ENCODE peak calls at places on chromosome 7, in ten cellular contexts. One of them, this sample, is unnamed.

GRCh38 chr7:155322530-155322929 is 24.9 kb downstream of the INSIG1 start:
- DNase-seq in NCI-H2029 treated with DMSO at 0.1 percent for 48 hours: no peak
- DNase-seq in IMR-90: no peak
- DNase-seq in iris pigment epithelial cell: peak; percentile 18
- DNase-seq in HTR-8/SVneo: no peak
- DNase-seq in posterior cingulate gyrus: no peak
- DNase-seq in GOT3: no peak
- DNase-seq in GM12891: no peak
- DNase-seq in SJSA1: no peak
- DNase-seq in M059J: peak; percentile 66
- DNase-seq in this sample: peak; percentile 33

GRCh38 chr7:66768865-66769832 is 28.6 kb downstream of the RABGEF1 start:
- DNase-seq in NCI-H2029 treated with DMSO at 0.1 percent for 48 hours: no peak
- DNase-seq in IMR-90: peak; percentile 59
- DNase-seq in iris pigment epithelial cell: no peak
- DNase-seq in HTR-8/SVneo: no peak
- DNase-seq in posterior cingulate gyrus: no peak
- DNase-seq in GOT3: no peak
- DNase-seq in GM12891: no peak
- DNase-seq in SJSA1: no peak
- DNase-seq in M059J: peak; percentile 19
- DNase-seq in this sample: no peak

GRCh38 chr7:155750255-155751125 is 61.8 kb downstream of the SHH start:
- DNase-seq in NCI-H2029 treated with DMSO at 0.1 percent for 48 hours: no peak
- DNase-seq in IMR-90: no peak
- DNase-seq in iris pigment epithelial cell: no peak
- DNase-seq in HTR-8/SVneo: no peak
- DNase-seq in posterior cingulate gyrus: no peak
- DNase-seq in GOT3: no peak
- DNase-seq in GM12891: no peak
- DNase-seq in SJSA1: no peak
- DNase-seq in M059J: no peak
- DNase-seq in this sample: no peak

GRCh38 chr7:158728911-158729645 is 24.5 kb upstream of the NCAPG2 start:
- DNase-seq in NCI-H2029 treated with DMSO at 0.1 percent for 48 hours: no peak
- DNase-seq in IMR-90: no peak
- DNase-seq in iris pigment epithelial cell: no peak
- DNase-seq in HTR-8/SVneo: no peak
- DNase-seq in posterior cingulate gyrus: no peak
- DNase-seq in GOT3: no peak
- DNase-seq in GM12891: no peak
- DNase-seq in SJSA1: no peak
- DNase-seq in M059J: no peak
- DNase-seq in this sample: no peak

GRCh38 chr7:82335927-82336326 is 107.7 kb downstream of the CACNA2D1 start:
- DNase-seq in NCI-H2029 treated with DMSO at 0.1 percent for 48 hours: peak; percentile 34
- DNase-seq in IMR-90: peak; percentile 66
- DNase-seq in iris pigment epithelial cell: peak; percentile 48
- DNase-seq in HTR-8/SVneo: no peak
- DNase-seq in posterior cingulate gyrus: no peak
- DNase-seq in GOT3: no peak
- DNase-seq in GM12891: no peak
- DNase-seq in SJSA1: no peak
- DNase-seq in M059J: peak; percentile 24
- DNase-seq in this sample: peak; percentile 47

GRCh38 chr7:46515844-46516590 is 594.9 kb upstream of the IGFBP3 start:
- DNase-seq in NCI-H2029 treated with DMSO at 0.1 percent for 48 hours: no peak
- DNase-seq in IMR-90: no peak
- DNase-seq in iris pigment epithelial cell: no peak
- DNase-seq in HTR-8/SVneo: no peak
- DNase-seq in posterior cingulate gyrus: peak; percentile 28
- DNase-seq in GOT3: no peak
- DNase-seq in GM12891: no peak
- DNase-seq in SJSA1: no peak
- DNase-seq in M059J: peak; percentile 85
- DNase-seq in this sample: no peak

GRCh38 chr7:159197066-159197975 is 52.7 kb upstream of the VIPR2 start:
- DNase-seq in NCI-H2029 treated with DMSO at 0.1 percent for 48 hours: no peak
- DNase-seq in IMR-90: no peak
- DNase-seq in iris pigment epithelial cell: peak; percentile 10
- DNase-seq in HTR-8/SVneo: peak; percentile 20
- DNase-seq in posterior cingulate gyrus: no peak
- DNase-seq in GOT3: no peak
- DNase-seq in GM12891: peak; percentile 22
- DNase-seq in SJSA1: no peak
- DNase-seq in M059J: peak; percentile 43
- DNase-seq in this sample: no peak

GRCh38 chr7:126227055-126227454 is 1025.7 kb downstream of the GRM8 start:
- DNase-seq in NCI-H2029 treated with DMSO at 0.1 percent for 48 hours: no peak
- DNase-seq in IMR-90: no peak
- DNase-seq in iris pigment epithelial cell: no peak
- DNase-seq in HTR-8/SVneo: no peak
- DNase-seq in posterior cingulate gyrus: no peak
- DNase-seq in GOT3: no peak
- DNase-seq in GM12891: no peak
- DNase-seq in SJSA1: no peak
- DNase-seq in M059J: no peak
- DNase-seq in this sample: no peak

GRCh38 chr7:96855139-96855538 is 145.5 kb upstream of the SEM1 start:
- DNase-seq in NCI-H2029 treated with DMSO at 0.1 percent for 48 hours: no peak
- DNase-seq in IMR-90: no peak
- DNase-seq in iris pigment epithelial cell: no peak
- DNase-seq in HTR-8/SVneo: no peak
- DNase-seq in posterior cingulate gyrus: no peak
- DNase-seq in GOT3: no peak
- DNase-seq in GM12891: no peak
- DNase-seq in SJSA1: no peak
- DNase-seq in M059J: no peak
- DNase-seq in this sample: no peak

GRCh38 chr7:107874605-107875446 is 16.2 kb upstream of the DLD start:
- DNase-seq in NCI-H2029 treated with DMSO at 0.1 percent for 48 hours: peak; percentile 57
- DNase-seq in IMR-90: peak; percentile 67
- DNase-seq in iris pigment epithelial cell: peak; percentile 76
- DNase-seq in HTR-8/SVneo: peak; percentile 51
- DNase-seq in posterior cingulate gyrus: no peak
- DNase-seq in GOT3: no peak
- DNase-seq in GM12891: no peak
- DNase-seq in SJSA1: peak; percentile 60
- DNase-seq in M059J: peak; percentile 67
- DNase-seq in this sample: peak; percentile 68

GRCh38 chr7:83574616-83575015 is 74.3 kb downstream of the SEMA3E start:
- DNase-seq in NCI-H2029 treated with DMSO at 0.1 percent for 48 hours: no peak
- DNase-seq in IMR-90: no peak
- DNase-seq in iris pigment epithelial cell: no peak
- DNase-seq in HTR-8/SVneo: no peak
- DNase-seq in posterior cingulate gyrus: no peak
- DNase-seq in GOT3: no peak
- DNase-seq in GM12891: no peak
- DNase-seq in SJSA1: no peak
- DNase-seq in M059J: no peak
- DNase-seq in this sample: no peak

GRCh38 chr7:40700653-40701475 is 566.1 kb downstream of the SUGCT start:
- DNase-seq in NCI-H2029 treated with DMSO at 0.1 percent for 48 hours: no peak
- DNase-seq in IMR-90: peak; percentile 23
- DNase-seq in iris pigment epithelial cell: no peak
- DNase-seq in HTR-8/SVneo: peak; percentile 9
- DNase-seq in posterior cingulate gyrus: peak; percentile 59
- DNase-seq in GOT3: no peak
- DNase-seq in GM12891: no peak
- DNase-seq in SJSA1: no peak
- DNase-seq in M059J: peak; percentile 88
- DNase-seq in this sample: peak; percentile 71

GRCh38 chr7:127887631-127888030 is 143.6 kb downstream of the LRRC4 start:
- DNase-seq in NCI-H2029 treated with DMSO at 0.1 percent for 48 hours: no peak
- DNase-seq in IMR-90: no peak
- DNase-seq in iris pigment epithelial cell: no peak
- DNase-seq in HTR-8/SVneo: no peak
- DNase-seq in posterior cingulate gyrus: no peak
- DNase-seq in GOT3: no peak
- DNase-seq in GM12891: no peak
- DNase-seq in SJSA1: no peak
- DNase-seq in M059J: no peak
- DNase-seq in this sample: no peak

GRCh38 chr7:44793919-44794715 is 2.4 kb upstream of the PPIA start:
- DNase-seq in NCI-H2029 treated with DMSO at 0.1 percent for 48 hours: no peak
- DNase-seq in IMR-90: peak; percentile 33
- DNase-seq in iris pigment epithelial cell: no peak
- DNase-seq in HTR-8/SVneo: no peak
- DNase-seq in posterior cingulate gyrus: no peak
- DNase-seq in GOT3: no peak
- DNase-seq in GM12891: no peak
- DNase-seq in SJSA1: no peak
- DNase-seq in M059J: peak; percentile 95
- DNase-seq in this sample: peak; percentile 26

GRCh38 chr7:102211590-102212550 is 74.8 kb upstream of the SH2B2 start:
- DNase-seq in NCI-H2029 treated with DMSO at 0.1 percent for 48 hours: no peak
- DNase-seq in IMR-90: no peak
- DNase-seq in iris pigment epithelial cell: no peak
- DNase-seq in HTR-8/SVneo: no peak
- DNase-seq in posterior cingulate gyrus: no peak
- DNase-seq in GOT3: no peak
- DNase-seq in GM12891: no peak
- DNase-seq in SJSA1: no peak
- DNase-seq in M059J: no peak
- DNase-seq in this sample: no peak

GRCh38 chr7:38858281-38858884 is 50.6 kb downstream of the VPS41 start:
- DNase-seq in NCI-H2029 treated with DMSO at 0.1 percent for 48 hours: peak; percentile 44
- DNase-seq in IMR-90: peak; percentile 81
- DNase-seq in iris pigment epithelial cell: peak; percentile 82
- DNase-seq in HTR-8/SVneo: no peak
- DNase-seq in posterior cingulate gyrus: no peak
- DNase-seq in GOT3: no peak
- DNase-seq in GM12891: no peak
- DNase-seq in SJSA1: peak; percentile 10
- DNase-seq in M059J: peak; percentile 86
- DNase-seq in this sample: peak; percentile 54